ENCODE peak calls at places on chromosomes 13 and 19, in six cellular contexts. S, C, J, T, G and B are unnamed samples.

GRCh38 chr19:17871878-17872250 is at the start of gene SLC5A5:
- DNase-seq in C (no peak), J (no peak), T (peak), S (no peak), G (no peak), B (no peak)

GRCh38 chr19:32287811-32288227 is 57.6 kb upstream of the ZNF507 start:
- DNase-seq in T (peak), J (no peak), S (peak), C (peak), G (no peak), B (peak)

GRCh38 chr19:6521718-6522646 is 8.8 kb upstream of the TNFSF9 start:
- DNase-seq in J (peak), G (peak), S (no peak), C (no peak), T (peak), B (no peak)

GRCh38 chr19:16200038-16200775 is 2.5 kb downstream of the AP1M1 start:
- DNase-seq in C (peak), T (no peak), G (no peak), S (no peak), J (peak), B (no peak)

GRCh38 chr13:45861352-45861751 is 9.8 kb upstream of the SIAH3 start:
- DNase-seq in S (no peak), C (no peak), J (no peak), G (no peak), T (no peak), B (no peak)

GRCh38 chr19:47469719-47470118 is 2.0 kb downstream of the SLC8A2 start:
- DNase-seq in C (no peak), J (no peak), G (no peak), T (no peak), S (no peak), B (no peak)

GRCh38 chr19:47068876-47069406 is 20.5 kb upstream of the TMEM160 start:
- DNase-seq in G (no peak), C (no peak), T (no peak), S (no peak), J (no peak), B (no peak)

GRCh38 chr13:31951215-31951678 is 80.3 kb upstream of the FRY start:
- DNase-seq in G (no peak), J (no peak), S (no peak), T (no peak), C (no peak), B (no peak)

GRCh38 chr13:72726721-72727416 is 560 bp downstream of the MZT1 start:
- DNase-seq in J (peak), C (peak), G (peak), S (no peak), T (peak), B (no peak)

GRCh38 chr13:76012091-76012721 is 376.1 kb downstream of the LMO7 start:
- DNase-seq in T (no peak), J (no peak), G (no peak), C (no peak), S (no peak), B (no peak)

GRCh38 chr13:109569938-109570711 is 216.3 kb downstream of the IRS2 start:
- DNase-seq in T (peak), C (no peak), J (peak), S (no peak), G (peak), B (peak)

GRCh38 chr19:39347332-39348227 is 5.4 kb downstream of the SAMD4B start:
- DNase-seq in G (no peak), J (no peak), C (no peak), T (no peak), S (no peak), B (no peak)

GRCh38 chr19:5037936-5038335 is 69.0 kb downstream of the KDM4B start:
- DNase-seq in G (no peak), C (no peak), S (no peak), T (no peak), J (no peak), B (no peak)